ENCODE peak calls at places on chromosome 19, in eight cellular contexts. X, J, O, W, V, G, I and U are unnamed samples.
A peak's percentile ranks its signal among the peaks of the same experiment; 100 is the strongest.

GRCh38 chr19:14112809-14113385 is 4.7 kb downstream of the PRKACA start:
- DNase-seq in X (no peak), J (no peak), O (no peak), W (peak; percentile 55), V (no peak), G (peak; percentile 72), I (no peak), U (no peak)

GRCh38 chr19:13010038-13010991 is 15.0 kb downstream of the NFIX start:
- DNase-seq in X (no peak), J (no peak), O (no peak), W (peak; percentile 64), V (peak; percentile 82), G (peak; percentile 71), I (no peak), U (no peak)

GRCh38 chr19:38401148-38401547 is 1.7 kb upstream of the FAM98C start:
- DNase-seq in X (peak; percentile 77), J (no peak), O (no peak), W (no peak), V (no peak), G (no peak), I (no peak), U (no peak)

GRCh38 chr19:18860725-18861124 is 29.0 kb downstream of the UPF1 start:
- DNase-seq in X (no peak), J (no peak), O (no peak), W (no peak), V (no peak), G (peak; percentile 9), I (no peak), U (no peak)

GRCh38 chr19:35267818-35268545 is 780 bp upstream of the USF2 start:
- DNase-seq in X (peak; percentile 68), J (peak; percentile 71), O (no peak), W (peak; percentile 83), V (peak; percentile 78), G (peak; percentile 83), I (peak; percentile 87), U (no peak)

GRCh38 chr19:41910240-41910991 is 17.8 kb downstream of the ERFL start:
- DNase-seq in X (no peak), J (no peak), O (no peak), W (no peak), V (no peak), G (no peak), I (no peak), U (no peak)

GRCh38 chr19:6076675-6077463 is 33.4 kb downstream of the RFX2 start:
- DNase-seq in X (no peak), J (no peak), O (no peak), W (no peak), V (no peak), G (peak; percentile 41), I (no peak), U (no peak)

GRCh38 chr19:45173816-45174215 is 4.2 kb downstream of the TRAPPC6A start:
- DNase-seq in X (no peak), J (no peak), O (no peak), W (no peak), V (no peak), G (no peak), I (no peak), U (no peak)

GRCh38 chr19:634975-635652 is 1.8 kb upstream of the POLRMT start:
- DNase-seq in X (peak; percentile 48), J (no peak), O (no peak), W (no peak), V (no peak), G (no peak), I (no peak), U (no peak)

GRCh38 chr19:35266904-35267817 is 1.6 kb upstream of the USF2 start:
- DNase-seq in X (peak; percentile 13), J (peak; percentile 56), O (no peak), W (peak; percentile 68), V (no peak), G (peak; percentile 63), I (no peak), U (no peak)

GRCh38 chr19:44745386-44745831 is 3.1 kb upstream of the BCL3 start:
- DNase-seq in X (peak; percentile 65), J (no peak), O (no peak), W (peak; percentile 79), V (peak; percentile 57), G (peak; percentile 85), I (no peak), U (no peak)

GRCh38 chr19:58351996-58352755 is 1.1 kb downstream of the A1BG start:
- DNase-seq in X (no peak), J (no peak), O (no peak), W (no peak), V (no peak), G (no peak), I (no peak), U (no peak)

GRCh38 chr19:2478756-2479555 is 3.0 kb downstream of the GADD45B start:
- DNase-seq in X (peak; percentile 93), J (no peak), O (peak; percentile 59), W (peak; percentile 84), V (peak; percentile 88), G (peak; percentile 83), I (peak; percentile 67), U (peak; percentile 80)

GRCh38 chr19:46381746-46382345 is 31.5 kb downstream of the CCDC8 start:
- DNase-seq in X (no peak), J (peak; percentile 45), O (no peak), W (no peak), V (no peak), G (no peak), I (no peak), U (no peak)

GRCh38 chr19:6825076-6825774 is 52.7 kb downstream of the VAV1 start:
- DNase-seq in X (no peak), J (no peak), O (no peak), W (no peak), V (no peak), G (no peak), I (no peak), U (no peak)

GRCh38 chr19:41755328-41755913 is at the start of gene CEACAM6:
- DNase-seq in X (peak; percentile 0), J (no peak), O (no peak), W (no peak), V (no peak), G (no peak), I (no peak), U (no peak)

GRCh38 chr19:3976495-3977241 is 5.8 kb upstream of the DAPK3 start:
- DNase-seq in X (no peak), J (no peak), O (no peak), W (no peak), V (no peak), G (peak; percentile 37), I (no peak), U (no peak)

GRCh38 chr19:21210037-21210621 is 68.3 kb downstream of the ZNF431 start:
- DNase-seq in X (peak; percentile 33), J (no peak), O (no peak), W (no peak), V (no peak), G (no peak), I (no peak), U (no peak)

GRCh38 chr19:33245948-33246728 is 20.5 kb upstream of the SLC7A10 start:
- DNase-seq in X (peak; percentile 23), J (no peak), O (no peak), W (peak; percentile 50), V (no peak), G (no peak), I (no peak), U (no peak)

GRCh38 chr19:12788682-12789097 is 2.6 kb upstream of the JUNB start:
- DNase-seq in X (peak; percentile 73), J (peak; percentile 77), O (no peak), W (peak; percentile 84), V (peak; percentile 81), G (peak; percentile 85), I (peak; percentile 46), U (peak; percentile 48)

GRCh38 chr19:46678110-46678732 is 17.2 kb upstream of the DACT3 start:
- DNase-seq in X (peak; percentile 77), J (no peak), O (no peak), W (no peak), V (peak; percentile 31), G (no peak), I (peak; percentile 60), U (no peak)

GRCh38 chr19:11008111-11008510 is 47.3 kb downstream of the SMARCA4 start:
- DNase-seq in X (no peak), J (no peak), O (no peak), W (no peak), V (no peak), G (no peak), I (no peak), U (no peak)
- H3K27ac ChIP-seq in X (no peak overlapping the region), J (no peak overlapping the region), O (no peak overlapping the region), W (no peak overlapping the region), V (no peak overlapping the region), G (no peak overlapping the region), I (no peak overlapping the region), U (no peak overlapping the region)

GRCh38 chr19:39796000-39796498 is 17.4 kb downstream of the LEUTX start:
- DNase-seq in X (no peak), J (no peak), O (no peak), W (no peak), V (no peak), G (no peak), I (no peak), U (no peak)
- H3K27ac ChIP-seq in X (no peak overlapping the region), J (no peak overlapping the region), O (no peak overlapping the region), W (no peak overlapping the region), V (no peak overlapping the region), G (no peak overlapping the region), I (no peak overlapping the region), U (no peak overlapping the region)

GRCh38 chr19:15284896-15285295 is 47.4 kb downstream of the BRD4 start:
- DNase-seq in X (no peak), J (no peak), O (no peak), W (no peak), V (no peak), G (no peak), I (no peak), U (no peak)

GRCh38 chr19:15284091-15284490 is 48.2 kb downstream of the BRD4 start:
- DNase-seq in X (no peak), J (no peak), O (no peak), W (no peak), V (no peak), G (no peak), I (no peak), U (no peak)

GRCh38 chr19:15286688-15287355 is 45.5 kb downstream of the BRD4 start:
- DNase-seq in X (no peak), J (no peak), O (no peak), W (no peak), V (no peak), G (no peak), I (no peak), U (no peak)

GRCh38 chr19:15287496-15287895 is 44.8 kb downstream of the BRD4 start:
- DNase-seq in X (no peak), J (no peak), O (no peak), W (no peak), V (no peak), G (no peak), I (no peak), U (no peak)

GRCh38 chr19:15285896-15286591 is 46.3 kb downstream of the BRD4 start:
- DNase-seq in X (no peak), J (no peak), O (no peak), W (no peak), V (no peak), G (no peak), I (no peak), U (peak; percentile 5)
- H3K27ac ChIP-seq in X (no peak overlapping the region), J (no peak overlapping the region), O (no peak overlapping the region), W (no peak overlapping the region), V (no peak overlapping the region), G (no peak overlapping the region), I (no peak overlapping the region), U (no peak overlapping the region)

DNA sequence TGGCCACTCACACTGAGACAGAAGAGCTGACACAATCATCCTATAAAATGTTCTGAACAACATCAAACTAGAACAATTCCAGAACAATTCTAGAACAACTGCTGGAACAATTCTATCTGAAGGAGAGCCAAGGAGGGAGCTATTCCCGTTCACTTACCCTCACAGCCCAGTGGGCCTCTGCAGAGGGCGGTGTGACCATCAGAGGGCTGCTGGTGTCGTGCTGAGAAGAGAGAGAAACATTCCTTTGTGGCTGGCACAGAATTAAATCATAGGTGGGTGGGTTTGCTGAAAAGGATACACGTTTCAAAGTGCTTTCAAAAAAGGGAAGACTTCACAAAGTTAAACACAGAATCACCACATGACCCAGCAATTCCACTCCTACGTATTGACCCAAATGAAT is 35.0 kb downstream of the EPS15L1 start:
- DNase-seq in X (no peak), J (no peak), O (no peak), W (no peak), V (no peak), G (no peak), I (no peak), U (no peak)
- H3K27ac ChIP-seq in X (no peak overlapping the region), J (peak overlapping the region; percentile 81), O (peak overlapping the region; percentile 68), W (peak overlapping the region; percentile 76), V (peak overlapping the region; percentile 72), G (peak overlapping the region; percentile 85), I (no peak overlapping the region), U (peak overlapping the region; percentile 7)